ENCODE peak calls at places on chromosome 3, in seven cellular contexts. R, Y, N, H, A, B and S are unnamed samples.

GRCh38 chr3:124823648-124824047 is 63.5 kb downstream of the ITGB5 start:
- DNase-seq in R (no peak), Y (no peak), N (no peak), H (no peak), A (no peak), B (no peak), S (no peak)

GRCh38 chr3:13025090-13025489 is 48.1 kb downstream of the IQSEC1 start:
- DNase-seq in R (no peak), Y (no peak), N (peak; percentile 56), H (no peak), A (no peak), B (no peak), S (no peak)

GRCh38 chr3:149273096-149273751 is 51.6 kb upstream of the CP start:
- DNase-seq in R (peak; percentile 52), Y (peak; percentile 63), N (no peak), H (peak; percentile 59), A (peak; percentile 62), B (peak; percentile 88), S (peak; percentile 60)

GRCh38 chr3:21256932-21257331 is 494.1 kb downstream of the ZNF385D start:
- DNase-seq in R (no peak), Y (peak; percentile 63), N (no peak), H (no peak), A (peak; percentile 10), B (no peak), S (no peak)

GRCh38 chr3:105823149-105823866 is 45.5 kb downstream of the CBLB start:
- DNase-seq in R (no peak), Y (no peak), N (no peak), H (no peak), A (no peak), B (peak; percentile 62), S (no peak)

GRCh38 chr3:173932624-173933023 is 535.1 kb downstream of the NLGN1 start:
- DNase-seq in R (no peak), Y (no peak), N (no peak), H (no peak), A (no peak), B (peak; percentile 44), S (no peak)

GRCh38 chr3:66441124-66441523 is 59.7 kb downstream of the LRIG1 start:
- DNase-seq in R (no peak), Y (no peak), N (no peak), H (no peak), A (no peak), B (no peak), S (no peak)

GRCh38 chr3:77780621-77781020 is 740.7 kb downstream of the ROBO2 start:
- DNase-seq in R (no peak), Y (no peak), N (no peak), H (no peak), A (no peak), B (no peak), S (no peak)

GRCh38 chr3:139935071-139935865 is at the start of gene CLSTN2:
- DNase-seq in R (no peak), Y (peak; percentile 92), N (peak; percentile 56), H (peak; percentile 52), A (peak; percentile 64), B (peak; percentile 88), S (no peak)

GRCh38 chr3:141111364-141112150 is 60.4 kb downstream of the SPSB4 start:
- DNase-seq in R (no peak), Y (no peak), N (no peak), H (no peak), A (no peak), B (no peak), S (no peak)

GRCh38 chr3:156689589-156689988 is 15.2 kb downstream of the TIPARP start:
- DNase-seq in R (no peak), Y (no peak), N (no peak), H (no peak), A (no peak), B (no peak), S (no peak)

GRCh38 chr3:156688849-156689452 is 14.6 kb downstream of the TIPARP start:
- DNase-seq in R (no peak), Y (no peak), N (no peak), H (no peak), A (no peak), B (no peak), S (no peak)

GRCh38 chr3:156685198-156685597 is 10.8 kb downstream of the TIPARP start:
- DNase-seq in R (no peak), Y (no peak), N (no peak), H (no peak), A (no peak), B (no peak), S (no peak)

GRCh38 chr3:156685752-156686151 is 11.4 kb downstream of the TIPARP start:
- DNase-seq in R (no peak), Y (no peak), N (no peak), H (no peak), A (no peak), B (no peak), S (no peak)

DNA sequence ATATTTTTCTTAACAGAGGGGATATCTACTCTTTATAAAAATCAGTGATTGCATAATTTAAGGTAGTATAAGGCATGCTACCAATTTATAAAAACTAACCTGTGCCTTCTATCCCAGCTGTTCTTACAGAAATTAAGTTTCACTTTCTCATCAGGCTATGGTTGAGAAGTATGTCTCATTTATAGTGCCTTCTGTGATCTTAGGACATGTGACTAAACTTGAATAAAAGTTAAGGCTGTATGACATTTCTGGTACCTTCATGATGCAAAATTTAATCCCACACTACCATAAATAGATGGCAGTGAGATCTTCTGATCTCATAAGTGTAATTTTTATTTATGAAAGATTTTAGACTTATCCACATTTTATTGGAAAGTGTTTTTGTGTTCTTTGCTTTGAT is 12.6 kb downstream of the TIPARP start:
- DNase-seq in R (peak; percentile 13), Y (no peak), N (no peak), H (no peak), A (no peak), B (no peak), S (no peak)
- H3K4me1 ChIP-seq in R (peaks cover 16% of the 10 kb centered on the region), Y (peaks cover 74% of the 10 kb centered on the region), N (peaks cover 99% of the 10 kb centered on the region), H (peaks cover 65% of the 10 kb centered on the region), A (peaks cover 80% of the 10 kb centered on the region), B (peaks cover 38% of the 10 kb centered on the region), S (peaks cover 71% of the 10 kb centered on the region)

DNA sequence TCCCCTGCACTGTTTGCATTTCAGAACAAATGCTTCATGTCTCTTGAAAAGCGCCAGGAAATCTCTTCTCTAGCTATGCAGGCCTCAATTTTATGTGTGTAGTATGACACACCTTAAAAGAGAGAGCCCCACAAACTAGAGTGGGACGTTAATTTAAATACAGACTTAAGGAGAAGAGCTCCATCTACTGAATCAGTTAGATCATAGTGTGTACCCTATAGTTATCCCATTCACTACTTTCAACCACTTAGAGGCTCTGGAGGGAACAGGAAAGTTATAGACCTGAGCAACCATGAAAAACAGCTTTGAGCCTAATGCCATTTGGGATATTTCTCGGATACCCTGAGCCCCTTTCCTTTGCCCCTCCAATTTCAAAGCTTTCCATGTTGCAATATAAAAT is 153.7 kb downstream of the TIGIT start:
- DNase-seq in R (no peak), Y (no peak), N (no peak), H (no peak), A (no peak), B (no peak), S (no peak)
- H3K4me1 ChIP-seq in R (no peaks in the 10 kb centered on the region), Y (peaks cover 52% of the 10 kb centered on the region), N (peaks cover 41% of the 10 kb centered on the region), H (no peaks in the 10 kb centered on the region), A (peaks cover 30% of the 10 kb centered on the region), B (peaks cover 10% of the 10 kb centered on the region), S (no peaks in the 10 kb centered on the region)

GRCh38 chr3:126666002-126666401 is 11.1 kb upstream of the TXNRD3 start:
- DNase-seq in R (no peak), Y (no peak), N (no peak), H (no peak), A (no peak), B (no peak), S (no peak)

GRCh38 chr3:126666600-126667528 is 11.9 kb upstream of the TXNRD3 start:
- DNase-seq in R (no peak), Y (no peak), N (no peak), H (no peak), A (no peak), B (no peak), S (no peak)

GRCh38 chr3:126663750-126664149 is 8.8 kb upstream of the TXNRD3 start:
- DNase-seq in R (no peak), Y (no peak), N (no peak), H (no peak), A (no peak), B (no peak), S (no peak)

GRCh38 chr3:126664591-126665214 is 9.8 kb upstream of the TXNRD3 start:
- DNase-seq in R (no peak), Y (no peak), N (no peak), H (no peak), A (no peak), B (no peak), S (no peak)

DNA sequence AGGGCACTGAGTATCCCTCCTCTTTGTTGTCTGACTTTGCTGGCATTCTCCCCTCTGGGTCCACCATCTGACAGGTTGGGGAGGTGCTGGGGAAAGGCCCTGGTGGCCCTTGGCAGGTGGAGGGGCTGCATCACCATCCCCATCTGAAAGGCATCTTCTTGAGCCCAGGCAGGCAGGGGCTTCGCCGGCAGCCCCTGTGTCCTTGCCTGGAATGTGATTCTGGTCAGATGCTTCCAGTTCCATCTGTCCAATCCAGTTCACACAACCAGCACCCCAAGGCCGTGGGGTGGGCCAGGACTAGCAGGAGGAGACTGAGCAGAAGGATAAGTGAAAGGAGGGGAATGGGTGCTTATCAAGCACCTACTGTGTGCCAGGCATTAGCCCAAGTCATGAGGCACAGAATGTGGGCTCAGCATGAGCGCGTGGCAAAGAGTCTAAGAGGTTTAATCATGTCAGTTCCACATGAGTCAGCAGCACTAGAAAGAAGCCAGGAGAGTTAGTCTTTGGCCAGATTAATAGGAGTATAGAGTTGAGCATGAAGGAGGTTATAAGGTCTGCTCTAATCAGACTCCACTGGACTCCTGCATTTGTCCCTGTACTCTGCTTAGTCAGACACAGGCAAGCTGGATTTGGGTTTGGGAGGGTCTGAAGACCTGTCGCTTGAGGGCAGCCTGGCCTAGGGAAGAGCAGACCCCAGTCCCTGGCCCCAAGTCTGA is 10.5 kb upstream of the TXNRD3 start:
- DNase-seq in R (no peak), Y (no peak), N (no peak), H (no peak), A (no peak), B (no peak), S (no peak)
- H3K4me1 ChIP-seq in R (no peaks in the 10 kb centered on the region), Y (no peaks in the 10 kb centered on the region), N (no peaks in the 10 kb centered on the region), H (no peaks in the 10 kb centered on the region), A (peaks cover 4% of the 10 kb centered on the region), B (no peaks in the 10 kb centered on the region), S (no peaks in the 10 kb centered on the region)

GRCh38 chr3:98740324-98740723 is 22.8 kb upstream of the ST3GAL6 start:
- DNase-seq in R (no peak), Y (no peak), N (no peak), H (no peak), A (no peak), B (no peak), S (no peak)

GRCh38 chr3:98745718-98746117 is 17.4 kb upstream of the ST3GAL6 start:
- DNase-seq in R (no peak), Y (no peak), N (no peak), H (no peak), A (no peak), B (no peak), S (no peak)

GRCh38 chr3:98741121-98741716 is 21.9 kb upstream of the ST3GAL6 start:
- DNase-seq in R (no peak), Y (no peak), N (no peak), H (no peak), A (no peak), B (peak; percentile 43), S (no peak)

GRCh38 chr3:98744283-98744682 is 18.9 kb upstream of the ST3GAL6 start:
- DNase-seq in R (no peak), Y (no peak), N (no peak), H (no peak), A (no peak), B (no peak), S (no peak)

GRCh38 chr3:98743071-98743470 is 20.1 kb upstream of the ST3GAL6 start:
- DNase-seq in R (no peak), Y (no peak), N (no peak), H (no peak), A (no peak), B (peak; percentile 10), S (no peak)
- H3K4me1 ChIP-seq in R (no peaks in the 10 kb centered on the region), Y (peaks cover 7% of the 10 kb centered on the region), N (peaks cover 16% of the 10 kb centered on the region), H (no peaks in the 10 kb centered on the region), A (peaks cover 21% of the 10 kb centered on the region), B (peaks cover 6% of the 10 kb centered on the region), S (no peaks in the 10 kb centered on the region)